ENCODE peak calls at places on chromosomes 16 and 17, in six cellular contexts. J is heart left ventricle; A is nucleus accumbens; Z is left cardiac atrium; U is activated naive CD8-positive, alpha-beta T cell treated with anti-CD3 and anti-CD28 coated beads for 36 hours; R is GOT3. W is an unnamed sample.
A peak's percentile ranks its signal among the peaks of the same experiment; 100 is the strongest.

GRCh38 chr17:6688944-6689343 is 24.2 kb downstream of the SLC13A5 start:
- DNase-seq in J (no peak), A (no peak), Z (no peak), U (no peak), R (no peak), W (no peak)

GRCh38 chr16:69514366-69514765 is 51.4 kb upstream of the NFAT5 start:
- DNase-seq in J (no peak), A (no peak), Z (no peak), U (no peak), R (no peak), W (no peak)

GRCh38 chr17:63150994-63151464 is 185.0 kb downstream of the TANC2 start:
- DNase-seq in J (no peak), A (no peak), Z (no peak), U (no peak), R (no peak), W (no peak)

GRCh38 chr16:29844575-29845331 is 18.3 kb downstream of the CDIPT start:
- DNase-seq in J (no peak), A (no peak), Z (peak; percentile 50), U (no peak), R (no peak), W (no peak)

GRCh38 chr16:4386452-4386813 is 14.8 kb downstream of the VASN start:
- DNase-seq in J (no peak), A (no peak), Z (peak; percentile 43), U (no peak), R (no peak), W (no peak)

GRCh38 chr16:88341551-88342290 is 41.0 kb upstream of the ZNF469 start:
- DNase-seq in J (no peak), A (no peak), Z (peak; percentile 7), U (no peak), R (no peak), W (no peak)

GRCh38 chr16:3968556-3968955 is 88.0 kb upstream of the CREBBP start:
- DNase-seq in J (no peak), A (no peak), Z (no peak), U (no peak), R (no peak), W (no peak)

GRCh38 chr17:60676758-60677307 is 818 bp upstream of the BCAS3 start:
- DNase-seq in J (no peak), A (no peak), Z (no peak), U (no peak), R (no peak), W (no peak)

GRCh38 chr16:68068926-68069325 is 16.2 kb upstream of the NFATC3 start:
- DNase-seq in J (no peak), A (no peak), Z (no peak), U (no peak), R (no peak), W (no peak)

GRCh38 chr16:86602521-86602920 is 24.2 kb downstream of the FOXL1 start:
- DNase-seq in J (no peak), A (no peak), Z (no peak), U (no peak), R (no peak), W (no peak)

GRCh38 chr16:4200000-4200780 is 41.7 kb downstream of the SRL start:
- DNase-seq in J (peak; percentile 48), A (no peak), Z (peak; percentile 59), U (peak; percentile 39), R (no peak), W (no peak)

GRCh38 chr17:76036497-76037380 is 9.6 kb upstream of the EVPL start:
- DNase-seq in J (no peak), A (no peak), Z (no peak), U (no peak), R (no peak), W (no peak)

GRCh38 chr16:70800798-70801480 is at the start of gene VAC14:
- DNase-seq in J (peak; percentile 91), A (peak; percentile 50), Z (peak; percentile 91), U (peak; percentile 96), R (peak; percentile 17), W (peak; percentile 95)

GRCh38 chr16:55283776-55284717 is 40.0 kb upstream of the IRX6 start:
- DNase-seq in J (no peak), A (no peak), Z (no peak), U (no peak), R (no peak), W (no peak)

GRCh38 chr16:75593825-75594820 is 27.9 kb downstream of the GABARAPL2 start:
- DNase-seq in J (no peak), A (no peak), Z (no peak), U (no peak), R (no peak), W (no peak)

GRCh38 chr17:61713035-61713434 is 122.0 kb upstream of the NACA2 start:
- DNase-seq in J (no peak), A (no peak), Z (no peak), U (no peak), R (no peak), W (no peak)

GRCh38 chr17:1737531-1738291 is 5.0 kb upstream of the SERPINF2 start:
- DNase-seq in J (no peak), A (no peak), Z (peak; percentile 30), U (no peak), R (no peak), W (no peak)

GRCh38 chr16:56852968-56853367 is 12.0 kb upstream of the SLC12A3 start:
- DNase-seq in J (no peak), A (no peak), Z (no peak), U (no peak), R (no peak), W (no peak)

GRCh38 chr17:71237903-71238538 is 882.8 kb upstream of the SOX9 start:
- DNase-seq in J (no peak), A (no peak), Z (no peak), U (no peak), R (no peak), W (no peak)

GRCh38 chr16:56832768-56833167 is 32.2 kb upstream of the SLC12A3 start:
- DNase-seq in J (no peak), A (no peak), Z (no peak), U (no peak), R (no peak), W (no peak)

GRCh38 chr17:44069974-44070454 is 521 bp upstream of the G6PC3 start:
- DNase-seq in J (no peak), A (no peak), Z (no peak), U (no peak), R (no peak), W (no peak)

GRCh38 chr17:77235370-77236080 is 94.8 kb downstream of the SEC14L1 start:
- DNase-seq in J (peak; percentile 61), A (no peak), Z (peak; percentile 74), U (peak; percentile 43), R (no peak), W (no peak)

GRCh38 chr16:50505714-50506542 is 42.3 kb upstream of the NKD1 start:
- DNase-seq in J (no peak), A (no peak), Z (no peak), U (no peak), R (no peak), W (no peak)

GRCh38 chr16:3668626-3669025 is 14.1 kb downstream of the DNASE1 start:
- DNase-seq in J (no peak), A (no peak), Z (no peak), U (no peak), R (no peak), W (no peak)

GRCh38 chr17:58402047-58402446 is 15.3 kb downstream of the RNF43 start:
- DNase-seq in J (no peak), A (no peak), Z (no peak), U (peak; percentile 8), R (no peak), W (no peak)

GRCh38 chr17:6639014-6639650 is 1.4 kb downstream of the KIAA0753 start:
- DNase-seq in J (no peak), A (no peak), Z (no peak), U (peak; percentile 17), R (no peak), W (no peak)

GRCh38 chr17:83162035-83162745 is 82.8 kb downstream of the METRNL start:
- DNase-seq in J (no peak), A (no peak), Z (no peak), U (no peak), R (no peak), W (no peak)

GRCh38 chr17:7007143-7007542 is 5.3 kb upstream of the RNASEK start:
- DNase-seq in J (no peak), A (no peak), Z (no peak), U (no peak), R (no peak), W (no peak)

GRCh38 chr16:50474138-50474537 is 74.1 kb upstream of the NKD1 start:
- DNase-seq in J (no peak), A (no peak), Z (no peak), U (no peak), R (no peak), W (peak; percentile 9)

GRCh38 chr17:55859518-55859917 is 108.7 kb downstream of the PCTP start:
- DNase-seq in J (no peak), A (no peak), Z (no peak), U (no peak), R (no peak), W (no peak)

GRCh38 chr16:61007694-61008093 is 1028.5 kb downstream of the CDH8 start:
- DNase-seq in J (no peak), A (no peak), Z (no peak), U (no peak), R (no peak), W (no peak)

GRCh38 chr17:78343433-78344201 is 16.3 kb downstream of the SOCS3 start:
- DNase-seq in J (no peak), A (no peak), Z (peak; percentile 52), U (peak; percentile 68), R (no peak), W (no peak)

GRCh38 chr16:80536246-80536645 is 4.5 kb upstream of the DYNLRB2 start:
- DNase-seq in J (no peak), A (no peak), Z (no peak), U (no peak), R (no peak), W (no peak)

GRCh38 chr16:2511128-2511785 is 2.5 kb upstream of the ATP6V0C start:
- DNase-seq in J (no peak), A (peak; percentile 18), Z (peak; percentile 84), U (no peak), R (no peak), W (no peak)

GRCh38 chr17:21285164-21286065 is 904 bp downstream of the MAP2K3 start:
- DNase-seq in J (peak; percentile 69), A (no peak), Z (no peak), U (peak; percentile 29), R (no peak), W (no peak)

GRCh38 chr17:81251091-81251942 is 12.2 kb downstream of the NDUFAF8 start:
- DNase-seq in J (peak; percentile 69), A (no peak), Z (no peak), U (no peak), R (no peak), W (no peak)

GRCh38 chr17:78329263-78330059 is 30.4 kb downstream of the SOCS3 start:
- DNase-seq in J (no peak), A (no peak), Z (no peak), U (peak; percentile 40), R (peak; percentile 48), W (no peak)

GRCh38 chr17:40491486-40491885 is 9.9 kb downstream of the TNS4 start:
- DNase-seq in J (peak; percentile 19), A (no peak), Z (no peak), U (no peak), R (no peak), W (no peak)

GRCh38 chr17:78865682-78866390 is 25.2 kb upstream of the USP36 start:
- DNase-seq in J (peak; percentile 83), A (peak; percentile 27), Z (peak; percentile 75), U (peak; percentile 63), R (peak; percentile 20), W (no peak)